ENCODE peak calls at places on chromosomes 6 and 20, in five cellular contexts. C is AG08396, X is osteocyte, G is iris pigment epithelial cell, Q is AG08395. K is an unnamed sample.

GRCh38 chr6:68313911-68314310 is 321.2 kb upstream of the ADGRB3 start:
- DNase-seq in Q (no peak), G (peak), X (no peak), C (peak), K (no peak)

GRCh38 chr20:41138527-41139226 is 1.3 kb downstream of the PLCG1 start:
- DNase-seq in C (peak), X (no peak), Q (no peak), G (peak), K (no peak)

GRCh38 chr6:10745116-10745515 is 2.5 kb upstream of the TMEM14B start:
- DNase-seq in X (no peak), G (no peak), Q (no peak), C (no peak), K (no peak)

GRCh38 chr6:74606488-74607135 is 599.2 kb downstream of the COL12A1 start:
- DNase-seq in C (peak), G (peak), Q (peak), X (no peak), K (no peak)

GRCh38 chr20:15185913-15186312 is 848.5 kb upstream of the FLRT3 start:
- DNase-seq in C (no peak), G (no peak), Q (no peak), X (no peak), K (no peak)

GRCh38 chr6:45801471-45802289 is 214.0 kb downstream of the CLIC5 start:
- DNase-seq in Q (peak), G (no peak), C (no peak), X (no peak), K (no peak)

GRCh38 chr6:73704798-73705197 is 8.8 kb downstream of the CD109 start:
- DNase-seq in Q (no peak), G (peak), C (no peak), X (no peak), K (no peak)

GRCh38 chr6:21748343-21749063 is 155.0 kb downstream of the SOX4 start:
- DNase-seq in Q (no peak), C (no peak), G (peak), X (no peak), K (no peak)

GRCh38 chr6:31614075-31614619 is 887 bp upstream of the AIF1 start:
- DNase-seq in Q (no peak), X (no peak), C (no peak), G (no peak), K (no peak)

GRCh38 chr20:37522258-37523011 is 1.4 kb downstream of the NNAT start:
- DNase-seq in G (peak), X (no peak), Q (no peak), C (no peak), K (no peak)

GRCh38 chr6:147677647-147678046 is 169.2 kb downstream of the SAMD5 start:
- DNase-seq in X (no peak), Q (no peak), G (no peak), C (no peak), K (no peak)

GRCh38 chr6:55886185-55886836 is 10.9 kb upstream of the BMP5 start:
- DNase-seq in G (peak), Q (peak), X (no peak), C (no peak), K (no peak)

GRCh38 chr6:16739329-16739801 is 21.9 kb downstream of the ATXN1 start:
- DNase-seq in X (no peak), Q (no peak), G (peak), C (no peak), K (no peak)

GRCh38 chr20:58054744-58055373 is 173.6 kb downstream of the ANKRD60 start:
- DNase-seq in Q (peak), X (peak), C (no peak), G (no peak), K (no peak)